ENCODE peak calls at places on chromosomes 7 and 10, in four cellular contexts. L, U, B and X are unnamed samples.
A peak's percentile ranks its signal among the peaks of the same experiment; 100 is the strongest.

GRCh38 chr7:54802841-54803240 is 43.8 kb upstream of the SEC61G start:
- DNase-seq in L (peak; percentile 19), U (no peak), B (no peak), X (no peak)

GRCh38 chr10:100882681-100883321 is 30.0 kb upstream of the SLF2 start:
- DNase-seq in L (no peak), U (no peak), B (no peak), X (no peak)

GRCh38 chr7:30347226-30348082 is 63.1 kb downstream of the ZNRF2 start:
- DNase-seq in L (no peak), U (no peak), B (no peak), X (no peak)

GRCh38 chr7:36216063-36216684 is 63.1 kb downstream of the EEPD1 start:
- DNase-seq in L (no peak), U (no peak), B (peak; percentile 23), X (no peak)

GRCh38 chr7:155228894-155229293 is 68.8 kb upstream of the INSIG1 start:
- DNase-seq in L (no peak), U (no peak), B (no peak), X (no peak)

GRCh38 chr10:34768261-34768971 is 46.7 kb downstream of the PARD3 start:
- DNase-seq in L (peak; percentile 64), U (no peak), B (peak; percentile 51), X (no peak)

GRCh38 chr7:78709658-78710057 is 743.8 kb downstream of the MAGI2 start:
- DNase-seq in L (no peak), U (no peak), B (no peak), X (no peak)

GRCh38 chr10:77393821-77394501 is 243.6 kb downstream of the KCNMA1 start:
- DNase-seq in L (no peak), U (peak; percentile 62), B (no peak), X (no peak)

GRCh38 chr10:3472705-3473078 is 300.1 kb upstream of the PITRM1 start:
- DNase-seq in L (no peak), U (no peak), B (no peak), X (no peak)

GRCh38 chr7:21327422-21328191 is 100.3 kb upstream of the SP4 start:
- DNase-seq in L (no peak), U (no peak), B (no peak), X (no peak)

GRCh38 chr10:76675951-76676587 is 961.5 kb downstream of the KCNMA1 start:
- DNase-seq in L (no peak), U (no peak), B (peak; percentile 73), X (no peak)

GRCh38 chr7:50748472-50748871 is 34.2 kb downstream of the GRB10 start:
- DNase-seq in L (no peak), U (no peak), B (no peak), X (no peak)

GRCh38 chr10:77611670-77612069 is 25.9 kb downstream of the KCNMA1 start:
- DNase-seq in L (no peak), U (no peak), B (no peak), X (no peak)

GRCh38 chr7:47666164-47666862 is 84.4 kb upstream of the TNS3 start:
- DNase-seq in L (no peak), U (no peak), B (no peak), X (no peak)

GRCh38 chr7:43824963-43825362 is 44.4 kb downstream of the MRPS24 start:
- DNase-seq in L (no peak), U (no peak), B (no peak), X (no peak)

GRCh38 chr10:102712089-102712488 is 2.1 kb downstream of the ARL3 start:
- DNase-seq in L (no peak), U (no peak), B (no peak), X (no peak)

GRCh38 chr10:24383681-24384106 is 174.8 kb downstream of the KIAA1217 start:
- DNase-seq in L (peak; percentile 91), U (peak; percentile 86), B (peak; percentile 61), X (no peak)

GRCh38 chr10:63409465-63410027 is 56.2 kb downstream of the JMJD1C start:
- DNase-seq in L (no peak), U (no peak), B (no peak), X (no peak)

GRCh38 chr7:128886391-128887168 is 23.9 kb downstream of the ATP6V1F start:
- DNase-seq in L (no peak), U (peak; percentile 3), B (no peak), X (no peak)

GRCh38 chr7:138842111-138842510 is 44.1 kb upstream of the ATP6V0A4 start:
- DNase-seq in L (peak; percentile 63), U (no peak), B (no peak), X (no peak)

GRCh38 chr10:32893431-32893830 is 64.6 kb downstream of the ITGB1 start:
- DNase-seq in L (no peak), U (no peak), B (no peak), X (no peak)

GRCh38 chr7:70595741-70596574 is 536.0 kb upstream of the GALNT17 start:
- DNase-seq in L (no peak), U (peak; percentile 59), B (no peak), X (no peak)

GRCh38 chr10:75484717-75485116 is 53.3 kb downstream of the LRMDA start:
- DNase-seq in L (no peak), U (no peak), B (no peak), X (no peak)

GRCh38 chr10:79379512-79380124 is 32.3 kb downstream of the PPIF start:
- DNase-seq in L (no peak), U (no peak), B (peak; percentile 47), X (no peak)

GRCh38 chr7:30556854-30557644 is 37.6 kb upstream of the GARS1 start:
- DNase-seq in L (no peak), U (peak; percentile 40), B (peak; percentile 72), X (no peak)

GRCh38 chr7:68321776-68322496 is 1276.3 kb upstream of the AUTS2 start:
- DNase-seq in L (no peak), U (no peak), B (no peak), X (no peak)

GRCh38 chr10:31147220-31147608 is 115.5 kb upstream of the ZNF438 start:
- DNase-seq in L (no peak), U (peak; percentile 25), B (no peak), X (no peak)

GRCh38 chr7:24587853-24588252 is 14.6 kb downstream of the PALS2 start:
- DNase-seq in L (no peak), U (peak; percentile 30), B (no peak), X (peak; percentile 12)